ENCODE peak calls at places on chromosome 22, in nine cellular contexts. P, O, R, D, X, G, C, E and J are unnamed samples.

GRCh38 chr22:22508274-22509176 is at the start of gene ZNF280B:
- DNase-seq in D (peak), X (peak), C (peak), E (no peak), P (peak), G (peak), O (peak), R (peak), J (peak)

GRCh38 chr22:49972163-49973017 is 11.8 kb downstream of the PIM3 start:
- DNase-seq in P (no peak), R (peak), E (no peak), O (no peak), G (peak), C (peak), X (no peak), D (no peak), J (no peak)

GRCh38 chr22:31630331-31631329 is 31.4 kb downstream of the PISD start:
- DNase-seq in G (peak), X (peak), R (peak), D (peak), E (no peak), P (peak), O (peak), C (peak), J (peak)

GRCh38 chr22:40426671-40427070 is 56.3 kb downstream of the SGSM3 start:
- DNase-seq in C (no peak), O (peak), R (no peak), E (no peak), P (no peak), G (peak), X (no peak), D (no peak), J (peak)

GRCh38 chr22:24171822-24172221 is 9.5 kb upstream of the SUSD2 start:
- DNase-seq in C (no peak), E (no peak), D (no peak), P (no peak), O (no peak), R (no peak), X (no peak), G (no peak), J (no peak)

GRCh38 chr22:47788461-47788860 is 1026.0 kb downstream of the TBC1D22A start:
- DNase-seq in D (no peak), O (no peak), R (no peak), E (no peak), G (no peak), C (no peak), P (no peak), X (no peak), J (no peak)

GRCh38 chr22:31754813-31755212 is 994 bp downstream of the DEPDC5 start:
- DNase-seq in G (no peak), P (no peak), D (no peak), O (peak), C (no peak), X (no peak), R (no peak), E (no peak), J (no peak)

GRCh38 chr22:28034145-28034759 is 115.2 kb upstream of the PITPNB start:
- DNase-seq in R (no peak), X (no peak), O (no peak), P (no peak), C (no peak), E (no peak), D (no peak), G (no peak), J (no peak)

GRCh38 chr22:41524809-41525449 is 19.3 kb downstream of the POLR3H start:
- DNase-seq in C (peak), O (no peak), D (peak), G (peak), X (no peak), E (no peak), P (peak), R (peak), J (no peak)

GRCh38 chr22:47274196-47274595 is 511.7 kb downstream of the TBC1D22A start:
- DNase-seq in D (no peak), R (no peak), G (no peak), P (no peak), X (no peak), C (no peak), E (no peak), O (no peak), J (no peak)

GRCh38 chr22:19984851-19985811 is 31.5 kb downstream of the ARVCF start:
- DNase-seq in R (no peak), C (no peak), D (no peak), X (no peak), E (no peak), P (no peak), O (no peak), G (no peak), J (no peak)

GRCh38 chr22:37581534-37581933 is 1.6 kb upstream of the LGALS2 start:
- DNase-seq in X (no peak), D (no peak), O (no peak), C (no peak), P (no peak), R (no peak), G (no peak), E (no peak), J (no peak)